ENCODE peak calls at places on chromosomes 2 and 18, in five cellular contexts. N is GM23248, U is SK-N-SH, K is PC-3, Y is neural progenitor cell. B is an unnamed sample.

GRCh38 chr2:168194784-168195522 is 52.4 kb downstream of the STK39 start:
- DNase-seq in N (peak; percentile 82), U (peak; percentile 44), K (no peak), Y (no peak), B (no peak)

GRCh38 chr2:236366406-236366805 is 102.2 kb upstream of the ASB18 start:
- DNase-seq in N (no peak), U (no peak), K (no peak), Y (no peak), B (no peak)

GRCh38 chr2:65834062-65834461 is 401.7 kb upstream of the SPRED2 start:
- DNase-seq in N (no peak), U (no peak), K (no peak), Y (no peak), B (peak; percentile 48)

GRCh38 chr2:95269036-95269680 is 5.1 kb upstream of the PROM2 start:
- DNase-seq in N (no peak), U (no peak), K (no peak), Y (no peak), B (no peak)

GRCh38 chr2:26642437-26642836 is 1.3 kb upstream of the CIB4 start:
- DNase-seq in N (no peak), U (no peak), K (no peak), Y (no peak), B (no peak)

GRCh38 chr2:230184727-230185578 is 34.8 kb downstream of the SP110 start:
- DNase-seq in N (no peak), U (no peak), K (no peak), Y (no peak), B (no peak)

GRCh38 chr2:181399046-181399445 is 58.1 kb upstream of the ITGA4 start:
- DNase-seq in N (no peak), U (no peak), K (no peak), Y (peak; percentile 49), B (no peak)

GRCh38 chr2:136131961-136132839 is 14.3 kb upstream of the CXCR4 start:
- DNase-seq in N (no peak), U (no peak), K (no peak), Y (no peak), B (no peak)

GRCh38 chr2:226483745-226484619 is 315.6 kb downstream of the IRS1 start:
- DNase-seq in N (peak; percentile 51), U (no peak), K (no peak), Y (peak; percentile 87), B (peak; percentile 92)

GRCh38 chr2:127498386-127498785 is 27.9 kb downstream of the IWS1 start:
- DNase-seq in N (peak; percentile 71), U (no peak), K (peak; percentile 83), Y (no peak), B (no peak)

GRCh38 chr18:55547705-55548056 is 40.3 kb downstream of the TCF4 start:
- DNase-seq in N (no peak), U (no peak), K (no peak), Y (no peak), B (no peak)

GRCh38 chr2:187917535-187917934 is 363.3 kb upstream of the TFPI start:
- DNase-seq in N (peak; percentile 33), U (no peak), K (peak; percentile 12), Y (peak; percentile 49), B (no peak)

GRCh38 chr2:1162768-1163584 is 212.3 kb downstream of the SNTG2 start:
- DNase-seq in N (no peak), U (no peak), K (peak; percentile 2), Y (no peak), B (no peak)

GRCh38 chr2:185201063-185201462 is 537.5 kb upstream of the FSIP2 start:
- DNase-seq in N (no peak), U (no peak), K (no peak), Y (no peak), B (no peak)

GRCh38 chr2:200736646-200737274 is 75.0 kb upstream of the BZW1 start:
- DNase-seq in N (no peak), U (peak; percentile 49), K (no peak), Y (no peak), B (peak; percentile 74)

GRCh38 chr18:46915800-46916550 is 1.3 kb downstream of the PIAS2 start:
- DNase-seq in N (peak; percentile 30), U (peak; percentile 24), K (no peak), Y (no peak), B (no peak)

GRCh38 chr18:47149457-47150028 is 757 bp downstream of the HDHD2 start:
- DNase-seq in N (peak; percentile 27), U (peak; percentile 48), K (no peak), Y (peak; percentile 28), B (peak; percentile 54)

GRCh38 chr2:195830968-195831810 is 174.2 kb downstream of the SLC39A10 start:
- DNase-seq in N (no peak), U (no peak), K (no peak), Y (peak; percentile 14), B (peak; percentile 27)

GRCh38 chr2:128605421-128605820 is 286.8 kb upstream of the HS6ST1 start:
- DNase-seq in N (no peak), U (no peak), K (no peak), Y (no peak), B (no peak)

GRCh38 chr2:39379643-39380524 is 57.2 kb downstream of the MAP4K3 start:
- DNase-seq in N (peak; percentile 79), U (peak; percentile 60), K (peak; percentile 67), Y (peak; percentile 43), B (peak; percentile 52)

GRCh38 chr2:173997779-173998178 is 32.6 kb upstream of the SP3 start:
- DNase-seq in N (no peak), U (no peak), K (peak; percentile 28), Y (no peak), B (no peak)

GRCh38 chr2:182404102-182404501 is 22.7 kb downstream of the PDE1A start:
- DNase-seq in N (peak; percentile 23), U (no peak), K (no peak), Y (no peak), B (no peak)

GRCh38 chr2:178615969-178616368 is 135.7 kb downstream of the PLEKHA3 start:
- DNase-seq in N (no peak), U (no peak), K (no peak), Y (no peak), B (no peak)

GRCh38 chr2:71879509-71880184 is 268.0 kb downstream of the CYP26B1 start:
- DNase-seq in N (peak; percentile 17), U (no peak), K (no peak), Y (no peak), B (no peak)

GRCh38 chr2:121754851-121755236 is 607 bp upstream of the TSN start:
- DNase-seq in N (no peak), U (no peak), K (no peak), Y (no peak), B (no peak)

GRCh38 chr18:62655520-62656219 is 59.7 kb upstream of the PHLPP1 start:
- DNase-seq in N (no peak), U (no peak), K (no peak), Y (no peak), B (no peak)

GRCh38 chr18:75172299-75173124 is 36.4 kb downstream of the PTGR3 start:
- DNase-seq in N (no peak), U (no peak), K (no peak), Y (no peak), B (no peak)

GRCh38 chr2:64934530-64934929 is 54.7 kb upstream of the SLC1A4 start:
- DNase-seq in N (no peak), U (no peak), K (peak; percentile 22), Y (no peak), B (no peak)

GRCh38 chr2:212943351-212943750 is 208.1 kb downstream of the IKZF2 start:
- DNase-seq in N (no peak), U (no peak), K (no peak), Y (no peak), B (no peak)
- TF ChIP-seq EZH2phosphoT487 in N (no peak), U (no peak), K (no peak), Y (no peak), B (no peak)

DNA sequence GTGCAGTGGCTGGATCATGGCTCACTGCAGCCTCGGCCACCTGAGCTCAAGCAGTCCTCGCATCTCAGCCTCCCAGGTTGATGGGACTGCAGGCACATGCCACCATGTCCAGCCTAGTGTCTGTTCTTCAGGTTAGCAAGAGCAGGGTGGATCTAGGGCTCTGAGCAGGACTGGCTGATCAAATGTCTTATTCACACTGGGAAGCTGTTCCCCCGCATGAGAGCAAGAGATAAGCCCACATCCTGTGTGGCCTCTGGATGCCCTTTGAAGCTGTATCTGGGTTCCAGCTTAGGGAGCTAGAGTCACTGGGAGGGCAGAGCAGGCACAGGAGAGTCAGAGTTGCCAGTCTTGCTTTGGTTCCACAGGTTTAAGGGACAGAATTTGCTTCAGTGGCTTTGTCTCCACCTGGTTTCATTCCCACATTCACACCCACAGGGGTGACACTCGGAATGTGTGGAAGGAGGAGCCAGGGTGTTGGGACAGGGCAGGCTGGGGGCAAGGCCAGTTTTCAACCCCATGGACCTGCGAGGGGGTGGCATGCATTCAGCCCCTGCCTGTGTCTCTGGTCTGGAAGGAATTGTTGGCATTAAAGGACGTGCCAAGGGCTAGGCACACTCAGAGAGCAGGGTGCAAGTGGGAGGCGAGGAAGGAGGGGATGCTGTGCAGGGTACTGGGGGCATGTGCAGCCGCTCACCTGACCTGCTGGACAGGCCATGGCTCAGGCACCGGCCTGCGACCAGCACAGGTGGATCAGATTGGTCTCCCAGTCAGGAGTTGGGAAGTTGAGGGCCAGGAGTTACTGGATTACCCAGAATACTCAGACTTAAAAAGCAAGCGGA is 24.5 kb downstream of the PTPN18 start:
- DNase-seq in N (no peak), U (no peak), K (no peak), Y (no peak), B (no peak)
- H3F3A ChIP-seq in N (no peaks in the 10 kb centered on the region), U (no peaks in the 10 kb centered on the region), K (no peaks in the 10 kb centered on the region), Y (no peaks in the 10 kb centered on the region), B (no peaks in the 10 kb centered on the region)

GRCh38 chr18:58313491-58314032 is 269.5 kb downstream of the NEDD4L start:
- DNase-seq in N (peak; percentile 32), U (no peak), K (peak; percentile 59), Y (no peak), B (no peak)

GRCh38 chr18:58316400-58316942 is 272.4 kb downstream of the NEDD4L start:
- DNase-seq in N (no peak), U (no peak), K (no peak), Y (no peak), B (no peak)

GRCh38 chr18:58315739-58316215 is 271.8 kb downstream of the NEDD4L start:
- DNase-seq in N (no peak), U (no peak), K (peak; percentile 93), Y (no peak), B (no peak)

GRCh38 chr18:58314284-58314683 is 270.3 kb downstream of the NEDD4L start:
- DNase-seq in N (peak; percentile 97), U (no peak), K (peak; percentile 86), Y (no peak), B (no peak)

GRCh38 chr18:58315041-58315440 is 271.0 kb downstream of the NEDD4L start:
- DNase-seq in N (no peak), U (no peak), K (peak; percentile 79), Y (no peak), B (no peak)
- H3K4me1 ChIP-seq in N (peaks cover 14% of the 10 kb centered on the region), U (peaks cover 3% of the 10 kb centered on the region), K (peaks cover 39% of the 10 kb centered on the region), Y (no peaks in the 10 kb centered on the region), B (peaks cover 25% of the 10 kb centered on the region)

DNA sequence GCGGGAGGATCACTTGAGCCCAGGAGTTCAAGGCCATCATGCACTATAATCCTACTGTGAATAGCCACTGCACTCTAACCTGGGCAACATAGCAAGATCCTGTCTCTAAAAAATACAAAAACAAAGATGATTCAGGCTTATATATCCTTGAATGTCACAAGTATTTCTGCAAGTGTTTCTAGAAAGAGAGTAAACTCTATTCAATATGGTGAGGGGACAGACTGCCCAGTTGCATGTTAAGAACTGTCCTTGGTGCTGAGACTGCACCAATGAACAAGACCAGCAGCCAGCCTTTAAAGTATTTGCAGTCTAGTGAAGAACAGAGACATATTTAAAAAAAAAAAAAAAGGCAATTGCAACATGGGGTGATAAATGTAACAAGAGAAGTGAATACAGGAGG is 16.4 kb downstream of the MAP3K19 start:
- DNase-seq in N (peak; percentile 60), U (no peak), K (peak; percentile 39), Y (peak; percentile 66), B (peak; percentile 52)
- TF ChIP-seq EZH2phosphoT487 in N (no peak), U (no peak), K (no peak), Y (no peak), B (no peak)

GRCh38 chr18:76212958-76213357 is 282.1 kb downstream of the ZNF516 start:
- DNase-seq in N (no peak), U (no peak), K (no peak), Y (peak; percentile 60), B (peak; percentile 9)
- H3F3A ChIP-seq in N (peaks cover 3% of the 10 kb centered on the region), U (no peaks in the 10 kb centered on the region), K (no peaks in the 10 kb centered on the region), Y (peaks cover 6% of the 10 kb centered on the region), B (no peaks in the 10 kb centered on the region)

B was measured in GM23338.